ENCODE peak calls at places on chromosome 15, in nine cellular contexts. T is activated T-helper 1 cell treated with anti-CD3 and anti-CD28 coated beads, Interleukin-2, amount 50 U/mL, for 16 hours; B is AG08396; V is GM23248; F is NCI-H510A; X is HL-60; D is stimulated activated CD4-positive, alpha-beta T cell treated with anti-CD3 and anti-CD28 coated beads, Interleukin-1b, Interleukin-23, amount 100 ng/mL, for 24 hours; A is fibroblast of villous mesenchyme; J is heart left ventricle. S is an unnamed sample.

GRCh38 chr15:67433495-67434099 is 87.3 kb upstream of the C15orf61 start:
- DNase-seq in J (peak), A (peak), X (no peak), V (peak), D (no peak), F (no peak), B (peak), T (no peak), S (peak)

GRCh38 chr15:63763476-63764123 is 70.1 kb downstream of the HERC1 start:
- DNase-seq in D (no peak), V (peak), T (no peak), A (no peak), J (no peak), B (no peak), X (no peak), F (no peak), S (no peak)

GRCh38 chr15:68775671-68776476 is 44.8 kb downstream of the ANP32A start:
- DNase-seq in D (no peak), F (no peak), V (peak), X (no peak), J (peak), B (no peak), T (no peak), A (peak), S (no peak)

GRCh38 chr15:73346735-73347312 is 21.9 kb downstream of the HCN4 start:
- DNase-seq in X (peak), T (peak), B (no peak), V (peak), F (no peak), D (peak), J (peak), A (peak), S (peak)

GRCh38 chr15:56102401-56102800 is 109.0 kb upstream of the NEDD4 start:
- DNase-seq in B (no peak), X (no peak), V (no peak), T (no peak), J (peak), A (no peak), F (no peak), D (no peak), S (no peak)

GRCh38 chr15:101453123-101454120 is 36.1 kb downstream of the PCSK6 start:
- DNase-seq in F (no peak), T (no peak), B (no peak), A (no peak), X (no peak), J (no peak), D (no peak), V (no peak), S (no peak)

GRCh38 chr15:79872358-79873017 is 24.3 kb downstream of the MTHFS start:
- DNase-seq in F (no peak), D (no peak), J (no peak), X (no peak), B (no peak), V (peak), T (no peak), A (peak), S (peak)

GRCh38 chr15:42274693-42274971 is 1.4 kb upstream of the TMEM87A start:
- DNase-seq in F (no peak), V (no peak), D (no peak), T (no peak), B (no peak), X (no peak), J (peak), A (no peak), S (no peak)

GRCh38 chr15:37081985-37082384 is 18.4 kb downstream of the MEIS2 start:
- DNase-seq in F (no peak), X (no peak), J (no peak), D (no peak), A (peak), B (no peak), V (no peak), T (no peak), S (no peak)

GRCh38 chr15:76336254-76337046 is at the start of gene ISL2:
- DNase-seq in J (no peak), D (no peak), B (peak), V (peak), F (no peak), T (no peak), A (peak), X (peak), S (peak)

GRCh38 chr15:34753236-34753894 is 1.4 kb downstream of the GJD2 start:
- DNase-seq in J (peak), T (no peak), X (no peak), V (peak), D (no peak), B (peak), A (peak), F (no peak), S (peak)

GRCh38 chr15:29601811-29602210 is 220.5 kb downstream of the TJP1 start:
- DNase-seq in T (no peak), J (no peak), F (no peak), V (no peak), D (no peak), X (no peak), B (no peak), A (no peak), S (no peak)

GRCh38 chr15:80804970-80805495 is 25.9 kb downstream of the CEMIP start:
- DNase-seq in B (no peak), V (no peak), D (no peak), T (no peak), J (no peak), F (peak), A (no peak), X (no peak), S (no peak)

GRCh38 chr15:99369250-99369649 is 118.0 kb downstream of the LRRC28 start:
- DNase-seq in B (no peak), X (no peak), D (no peak), A (no peak), V (no peak), F (no peak), J (no peak), T (no peak), S (no peak)

GRCh38 chr15:57461541-57461940 is 85.2 kb downstream of the CGNL1 start:
- DNase-seq in B (no peak), T (no peak), F (no peak), X (no peak), A (no peak), V (no peak), D (no peak), J (no peak), S (no peak)

GRCh38 chr15:85318048-85318731 is 62.2 kb upstream of the AKAP13 start:
- DNase-seq in B (peak), J (no peak), F (peak), V (peak), X (no peak), A (peak), T (no peak), D (no peak), S (peak)

GRCh38 chr15:57667171-57667924 is 39.2 kb upstream of the POLR2M start:
- DNase-seq in A (peak), V (peak), J (no peak), T (no peak), D (no peak), F (no peak), B (peak), X (no peak), S (peak)

GRCh38 chr15:69852482-69853275 is 245.0 kb downstream of the TLE3 start:
- DNase-seq in F (no peak), X (no peak), V (peak), T (no peak), B (no peak), D (no peak), A (peak), J (no peak), S (no peak)

GRCh38 chr15:84937144-84937543 is 44.5 kb upstream of the PDE8A start:
- DNase-seq in X (no peak), T (no peak), F (no peak), B (no peak), V (no peak), D (no peak), J (no peak), A (peak), S (no peak)

GRCh38 chr15:51623386-51623938 is 891 bp upstream of the DMXL2 start:
- DNase-seq in B (peak), V (peak), T (no peak), A (no peak), F (no peak), D (no peak), X (peak), J (no peak), S (no peak)

GRCh38 chr15:83304861-83305661 is 20.6 kb upstream of the BNC1 start:
- DNase-seq in J (no peak), B (no peak), D (no peak), A (no peak), V (no peak), T (no peak), F (no peak), X (no peak), S (no peak)

GRCh38 chr15:38707802-38708671 is 143.4 kb upstream of the RASGRP1 start:
- DNase-seq in T (no peak), F (no peak), V (peak), A (peak), X (peak), J (no peak), B (peak), D (no peak), S (peak)

GRCh38 chr15:94164202-94164807 is 67.1 kb upstream of the MCTP2 start:
- DNase-seq in B (peak), J (peak), T (peak), A (peak), F (no peak), V (peak), D (peak), X (peak), S (peak)

GRCh38 chr15:81255596-81255995 is 58.9 kb downstream of the IL16 start:
- DNase-seq in F (no peak), V (no peak), X (no peak), B (no peak), J (no peak), D (no peak), T (no peak), A (no peak), S (no peak)

GRCh38 chr15:71272932-71273331 is 157.7 kb downstream of the THSD4 start:
- DNase-seq in D (no peak), X (no peak), F (no peak), V (peak), T (no peak), A (peak), B (no peak), J (no peak), S (no peak)

S was measured in ACHN.